ENCODE peak calls at places on chromosomes 13 and 19, in seven cellular contexts. K, S, H, R, T, U and I are unnamed samples.

GRCh38 chr19:38933544-38933943 is 2.8 kb downstream of the MRPS12 start:
- DNase-seq in K (no peak), S (no peak), H (no peak), R (no peak), T (no peak), U (no peak), I (no peak)

GRCh38 chr13:25692156-25692555 is 320.4 kb downstream of the ATP8A2 start:
- DNase-seq in K (no peak), S (no peak), H (no peak), R (no peak), T (no peak), U (no peak), I (no peak)

GRCh38 chr13:64723735-64724134 is 2506.4 kb downstream of the PCDH9 start:
- DNase-seq in K (no peak), S (peak; percentile 49), H (peak; percentile 52), R (no peak), T (no peak), U (peak; percentile 95), I (no peak)

GRCh38 chr13:108755084-108755483 is 125.7 kb downstream of the MYO16 start:
- DNase-seq in K (no peak), S (peak; percentile 49), H (no peak), R (no peak), T (no peak), U (no peak), I (no peak)

GRCh38 chr13:20825476-20825875 is 51.7 kb upstream of the EEF1AKMT1 start:
- DNase-seq in K (peak; percentile 21), S (no peak), H (no peak), R (no peak), T (no peak), U (no peak), I (no peak)

GRCh38 chr13:51637852-51638496 is 53.7 kb downstream of the WDFY2 start:
- DNase-seq in K (no peak), S (peak; percentile 67), H (no peak), R (no peak), T (no peak), U (no peak), I (no peak)

GRCh38 chr13:76803831-76804230 is 82.4 kb downstream of the KCTD12 start:
- DNase-seq in K (no peak), S (no peak), H (no peak), R (no peak), T (no peak), U (no peak), I (no peak)

GRCh38 chr13:19597523-19597922 is 35.9 kb upstream of the MPHOSPH8 start:
- DNase-seq in K (no peak), S (peak; percentile 25), H (no peak), R (no peak), T (no peak), U (peak; percentile 56), I (no peak)

GRCh38 chr13:26628706-26629105 is 71.2 kb downstream of the WASF3 start:
- DNase-seq in K (peak; percentile 10), S (peak; percentile 34), H (peak; percentile 11), R (no peak), T (no peak), U (no peak), I (peak; percentile 7)

GRCh38 chr13:98312606-98313005 is 135.5 kb upstream of the RNF113B start:
- DNase-seq in K (no peak), S (no peak), H (no peak), R (no peak), T (no peak), U (no peak), I (no peak)

GRCh38 chr19:27972291-27973040 is 1240.5 kb downstream of the UQCRFS1 start:
- DNase-seq in K (no peak), S (peak; percentile 10), H (peak; percentile 52), R (no peak), T (no peak), U (peak; percentile 57), I (no peak)

GRCh38 chr13:66407159-66407558 is 823.0 kb downstream of the PCDH9 start:
- DNase-seq in K (no peak), S (no peak), H (no peak), R (no peak), T (no peak), U (no peak), I (no peak)

GRCh38 chr13:101265934-101266333 is 150.4 kb downstream of the NALCN start:
- DNase-seq in K (no peak), S (no peak), H (no peak), R (no peak), T (no peak), U (no peak), I (no peak)

GRCh38 chr19:33194527-33194883 is 375 bp downstream of the LRP3 start:
- DNase-seq in K (no peak), S (peak; percentile 15), H (peak; percentile 44), R (no peak), T (no peak), U (no peak), I (no peak)

GRCh38 chr19:46776927-46777911 is 11.2 kb downstream of the SLC1A5 start:
- DNase-seq in K (peak; percentile 56), S (no peak), H (no peak), R (no peak), T (no peak), U (no peak), I (peak; percentile 24)

GRCh38 chr13:42361701-42362100 is 89.7 kb downstream of the AKAP11 start:
- DNase-seq in K (no peak), S (no peak), H (no peak), R (no peak), T (no peak), U (no peak), I (no peak)

GRCh38 chr13:111629016-111629415 is 308.6 kb downstream of the TEX29 start:
- DNase-seq in K (no peak), S (no peak), H (no peak), R (no peak), T (no peak), U (no peak), I (no peak)

GRCh38 chr13:45409993-45410392 is 8.2 kb downstream of the SLC25A30 start:
- DNase-seq in K (no peak), S (no peak), H (no peak), R (no peak), T (no peak), U (no peak), I (no peak)

GRCh38 chr13:43537124-43537523 is 249.6 kb downstream of the ENOX1 start:
- DNase-seq in K (no peak), S (peak; percentile 42), H (no peak), R (no peak), T (no peak), U (no peak), I (no peak)

GRCh38 chr13:109744512-109745051 is 41.8 kb downstream of the IRS2 start:
- DNase-seq in K (no peak), S (peak; percentile 76), H (peak; percentile 80), R (peak; percentile 84), T (no peak), U (no peak), I (no peak)

GRCh38 chr19:850221-850978 is 1.7 kb upstream of the ELANE start:
- DNase-seq in K (no peak), S (peak; percentile 68), H (peak; percentile 78), R (peak; percentile 96), T (no peak), U (peak; percentile 53), I (peak; percentile 21)

GRCh38 chr13:114282143-114282685 is 813 bp downstream of the UPF3A start:
- DNase-seq in K (peak; percentile 71), S (peak; percentile 39), H (peak; percentile 82), R (peak; percentile 40), T (no peak), U (peak; percentile 72), I (peak; percentile 51)

GRCh38 chr13:48678316-48678715 is 24.6 kb downstream of the CYSLTR2 start:
- DNase-seq in K (no peak), S (peak; percentile 22), H (no peak), R (no peak), T (no peak), U (no peak), I (no peak)

GRCh38 chr19:7500811-7501450 is 12.1 kb upstream of the PEX11G start:
- DNase-seq in K (no peak), S (peak; percentile 80), H (peak; percentile 82), R (no peak), T (no peak), U (peak; percentile 66), I (no peak)

GRCh38 chr19:1863638-1864479 is 480 bp upstream of the KLF16 start:
- DNase-seq in K (peak; percentile 97), S (peak; percentile 97), H (peak; percentile 97), R (peak; percentile 87), T (peak; percentile 93), U (peak; percentile 70), I (peak; percentile 94)

GRCh38 chr13:79992111-79992510 is 348.8 kb downstream of the SPRY2 start:
- DNase-seq in K (no peak), S (no peak), H (no peak), R (no peak), T (no peak), U (no peak), I (no peak)

GRCh38 chr19:44552324-44552723 is 22.8 kb upstream of the CEACAM20 start:
- DNase-seq in K (peak; percentile 41), S (peak; percentile 47), H (peak; percentile 28), R (no peak), T (no peak), U (peak; percentile 50), I (peak; percentile 43)

GRCh38 chr19:1986357-1987162 is 29.0 kb downstream of the BTBD2 start:
- DNase-seq in K (no peak), S (no peak), H (no peak), R (no peak), T (no peak), U (no peak), I (no peak)

GRCh38 chr19:40908981-40909380 is 26.9 kb upstream of the CYP2A7 start:
- DNase-seq in K (no peak), S (no peak), H (no peak), R (no peak), T (peak; percentile 43), U (no peak), I (no peak)
- H3K4me3 ChIP-seq in K (no peak overlapping the region), S (no peak overlapping the region), H (no peak overlapping the region), R (no peak overlapping the region), T (peak overlapping the region; percentile 60), U (no peak overlapping the region), I (no peak overlapping the region)

GRCh38 chr19:3520166-3521103 is 14.3 kb downstream of the FZR1 start:
- DNase-seq in K (no peak), S (no peak), H (peak; percentile 51), R (no peak), T (no peak), U (no peak), I (no peak)
- H3K27ac ChIP-seq in K (no peak overlapping the region), S (no peak overlapping the region), H (no peak overlapping the region), R (no peak overlapping the region), T (no peak overlapping the region), U (no peak overlapping the region), I (no peak overlapping the region)

DNA sequence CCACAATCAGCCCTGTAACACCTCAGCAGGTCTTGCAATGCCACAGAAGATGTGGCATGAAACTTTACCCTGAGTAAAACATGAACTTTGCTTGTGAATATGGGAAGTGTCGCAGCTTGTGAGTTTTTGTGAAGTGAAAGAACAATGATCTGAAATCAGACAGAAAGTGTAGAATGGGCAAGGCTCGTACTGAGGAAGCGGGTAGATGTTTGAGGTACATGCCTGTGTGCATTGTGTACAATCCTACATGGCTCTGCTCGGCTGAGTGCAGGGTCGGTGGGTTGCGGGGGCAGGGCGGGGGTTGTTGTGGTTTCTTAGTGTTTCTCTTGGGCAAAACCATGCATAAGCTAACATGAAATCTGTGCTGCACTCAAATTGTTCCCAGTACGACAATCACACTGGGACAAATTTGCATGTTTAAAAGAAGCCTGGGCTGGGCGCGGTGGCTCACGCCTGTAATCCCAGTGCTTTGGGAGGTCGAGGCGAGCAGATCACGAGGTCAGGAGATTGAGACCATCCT is 1.1 kb downstream of the NLRP13 start:
- DNase-seq in K (no peak), S (no peak), H (no peak), R (no peak), T (no peak), U (no peak), I (no peak)
- H3K9me3 ChIP-seq in K (peaks cover 4% of the 10 kb centered on the region), S (no peaks in the 10 kb centered on the region), H (no peaks in the 10 kb centered on the region), R (no peaks in the 10 kb centered on the region), T (no peaks in the 10 kb centered on the region), U (no peaks in the 10 kb centered on the region), I (no peaks in the 10 kb centered on the region)

GRCh38 chr13:40193290-40194203 is 472.9 kb downstream of the FOXO1 start:
- DNase-seq in K (no peak), S (no peak), H (no peak), R (no peak), T (no peak), U (no peak), I (no peak)
- H3K4me3 ChIP-seq in K (no peak overlapping the region), S (no peak overlapping the region), H (no peak overlapping the region), R (no peak overlapping the region), T (no peak overlapping the region), U (no peak overlapping the region), I (no peak overlapping the region)